ENCODE peak calls at places on chromosomes 2 and 18, in six cellular contexts. T is HepG2, A is H1, L is K562, V is HCT116, F is GM12878. Q is an unnamed sample. For H3K4me1, the result is how much of the 10 kb centered on the place peaks cover.

GRCh38 chr2:161418715-161419337 is 2.7 kb downstream of the TBR1 start:
- DNase-seq in F (no peak), V (no peak), A (no peak), T (no peak), L (peak), Q (no peak)

GRCh38 chr2:189661957-189662321 is 680 bp downstream of the ASNSD1 start:
- DNase-seq in L (peak), F (no peak), A (no peak), T (no peak), V (no peak), Q (no peak)

GRCh38 chr2:161844845-161845244 is 220.6 kb downstream of the SLC4A10 start:
- DNase-seq in V (no peak), A (no peak), F (no peak), T (peak), L (no peak), Q (no peak)

GRCh38 chr2:20654414-20654813 is 3.5 kb upstream of the HS1BP3 start:
- DNase-seq in F (no peak), A (no peak), L (no peak), T (no peak), V (no peak), Q (no peak)

GRCh38 chr18:5625076-5625475 is 81.3 kb upstream of the EPB41L3 start:
- DNase-seq in F (no peak), L (no peak), A (no peak), V (no peak), T (no peak), Q (no peak)

GRCh38 chr2:230268606-230269222 is 43.2 kb downstream of the SP140 start:
- DNase-seq in A (no peak), T (no peak), V (no peak), L (no peak), F (peak), Q (no peak)

GRCh38 chr2:218032336-218033171 is 29.8 kb upstream of the TNS1 start:
- DNase-seq in T (no peak), F (no peak), V (no peak), A (no peak), L (no peak), Q (no peak)

GRCh38 chr2:119011162-119011909 is 69.3 kb downstream of the MARCO start:
- DNase-seq in V (peak), L (peak), A (peak), F (no peak), T (peak), Q (peak)

GRCh38 chr18:46656326-46657114 is 500 bp downstream of the LOXHD1 start:
- DNase-seq in A (no peak), F (no peak), T (no peak), V (no peak), L (no peak), Q (no peak)

GRCh38 chr2:156589381-156590079 is 153.4 kb downstream of the GPD2 start:
- DNase-seq in T (peak), F (no peak), L (peak), A (no peak), V (peak), Q (peak)

GRCh38 chr2:20528713-20529112 is 81.8 kb downstream of the RHOB start:
- DNase-seq in A (no peak), V (no peak), T (no peak), L (no peak), F (no peak), Q (no peak)

GRCh38 chr2:33238111-33238510 is 238.3 kb upstream of the RASGRP3 start:
- DNase-seq in A (no peak), L (no peak), T (no peak), F (no peak), V (no peak), Q (no peak)

GRCh38 chr2:151339168-151339567 is 18.2 kb upstream of the TNFAIP6 start:
- DNase-seq in T (no peak), A (no peak), F (no peak), V (no peak), L (no peak), Q (no peak)

GRCh38 chr2:191150121-191150450 is 708 bp downstream of the STAT4 start:
- DNase-seq in V (no peak), F (no peak), L (no peak), T (no peak), A (no peak), Q (no peak)

GRCh38 chr2:142128105-142128504 is 2.7 kb downstream of the LRP1B start:
- DNase-seq in L (no peak), A (no peak), V (no peak), T (no peak), F (no peak), Q (no peak)

GRCh38 chr2:186946896-186947467 is 98.0 kb upstream of the ZSWIM2 start:
- DNase-seq in A (no peak), F (no peak), L (no peak), V (no peak), T (no peak), Q (no peak)

GRCh38 chr2:144162652-144163051 is 357.3 kb downstream of the ZEB2 start:
- DNase-seq in T (peak), F (peak), L (peak), V (peak), A (no peak), Q (peak)

GRCh38 chr2:17853799-17854198 is 24.7 kb upstream of the KCNS3 start:
- DNase-seq in F (no peak), A (no peak), T (no peak), V (no peak), L (no peak), Q (no peak)

GRCh38 chr18:23494992-23495391 is 8.3 kb upstream of the RMC1 start:
- DNase-seq in T (no peak), L (no peak), F (no peak), V (no peak), A (no peak), Q (no peak)

GRCh38 chr18:25650201-25650941 is 298.4 kb upstream of the ZNF521 start:
- DNase-seq in T (peak), A (no peak), F (no peak), V (no peak), L (no peak), Q (no peak)

GRCh38 chr2:197573608-197574007 is 57.7 kb downstream of the MOB4 start:
- DNase-seq in F (no peak), V (no peak), T (no peak), L (no peak), A (no peak), Q (no peak)

GRCh38 chr2:169961911-169962310 is 134.7 kb downstream of the UBR3 start:
- DNase-seq in V (no peak), F (no peak), T (no peak), L (no peak), A (no peak), Q (no peak)

GRCh38 chr18:44423826-44424225 is 256.9 kb upstream of the SETBP1 start:
- DNase-seq in L (no peak), A (no peak), V (no peak), T (no peak), F (no peak), Q (peak)

GRCh38 chr2:193695367-193695766 is 1500.6 kb upstream of the TMEFF2 start:
- DNase-seq in F (no peak), T (peak), A (no peak), V (peak), L (peak), Q (peak)

GRCh38 chr2:134289225-134289624 is 35.4 kb downstream of the MGAT5 start:
- DNase-seq in F (no peak), L (no peak), T (no peak), A (no peak), V (no peak), Q (no peak)

GRCh38 chr18:6960656-6961055 is 156.9 kb downstream of the LAMA1 start:
- DNase-seq in A (no peak), V (no peak), F (no peak), T (no peak), L (no peak), Q (no peak)

GRCh38 chr2:146661494-146662096 is 1183.2 kb upstream of the ACVR2A start:
- DNase-seq in L (peak), T (peak), V (peak), F (no peak), A (no peak), Q (peak)

GRCh38 chr2:38438133-38438532 is 61.1 kb upstream of the ATL2 start:
- DNase-seq in F (no peak), V (no peak), A (no peak), L (no peak), T (peak), Q (no peak)

GRCh38 chr2:200383380-200384110 is 77.1 kb downstream of the SPATS2L start:
- DNase-seq in V (no peak), L (no peak), T (no peak), F (peak), A (no peak), Q (no peak)

GRCh38 chr18:47969851-47970250 is 39.4 kb upstream of the SMAD2 start:
- DNase-seq in V (no peak), L (peak), A (no peak), T (no peak), F (no peak), Q (no peak)

GRCh38 chr2:190469770-190470169 is 61.6 kb downstream of the MFSD6 start:
- DNase-seq in F (no peak), V (peak), L (peak), A (no peak), T (no peak), Q (no peak)

GRCh38 chr18:2905802-2906521 is 59.2 kb downstream of the EMILIN2 start:
- DNase-seq in T (peak), V (peak), A (no peak), L (no peak), F (no peak), Q (no peak)

GRCh38 chr2:60496976-60497375 is 56.5 kb downstream of the BCL11A start:
- DNase-seq in F (no peak), L (no peak), T (no peak), A (no peak), V (no peak), Q (no peak)

GRCh38 chr2:201971516-201972228 is 62.0 kb upstream of the FZD7 start:
- DNase-seq in F (no peak), L (no peak), A (no peak), V (no peak), T (no peak), Q (no peak)

GRCh38 chr2:174764281-174765063 is at the start of gene CHRNA1:
- DNase-seq in F (no peak), A (no peak), L (no peak), T (no peak), V (no peak), Q (no peak)

GRCh38 chr2:204550738-204551137 is 5.5 kb downstream of the PARD3B start:
- DNase-seq in F (no peak), V (no peak), L (no peak), A (no peak), T (no peak), Q (peak)

DNA sequence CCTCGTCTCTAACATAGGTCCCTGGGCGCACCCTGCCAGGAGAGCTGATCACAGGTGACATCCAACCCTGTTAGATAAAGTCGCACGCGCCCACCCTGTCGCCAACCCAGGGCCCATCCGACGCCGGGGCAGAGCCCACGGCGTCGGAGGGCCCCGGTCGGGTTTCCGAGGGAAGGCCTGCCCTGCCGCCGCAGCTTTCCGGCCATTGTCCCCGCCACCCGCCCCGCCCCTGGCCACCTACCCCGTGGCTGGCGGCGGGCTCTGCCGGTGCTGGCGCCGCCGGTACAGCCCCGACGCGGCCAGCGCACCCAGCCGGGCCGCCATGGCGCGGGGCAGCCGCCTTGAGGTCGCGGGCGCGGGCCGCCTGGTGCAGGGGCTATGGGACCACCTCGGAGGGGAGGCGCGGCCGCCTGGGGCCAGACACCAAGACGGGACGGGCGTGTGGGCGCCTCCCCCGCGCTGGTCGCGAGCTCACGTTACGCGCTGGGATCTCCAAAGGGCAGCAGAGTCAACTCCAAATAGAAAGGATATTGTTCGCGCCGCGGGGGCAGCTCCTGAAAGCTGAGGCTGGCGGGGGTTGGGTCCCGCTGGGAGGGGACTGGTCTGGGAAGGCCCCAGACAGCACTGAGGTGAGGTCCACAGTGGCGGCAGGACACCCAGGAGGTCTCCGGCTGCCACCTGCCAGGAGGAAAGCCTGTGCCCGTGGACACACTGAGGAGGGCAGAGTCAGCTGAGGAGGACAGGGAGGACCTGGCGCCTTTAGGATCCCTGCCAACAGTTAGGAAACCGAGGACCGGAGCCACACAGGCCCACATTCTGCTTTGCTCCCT is 11.1 kb downstream of the LIMS2 start:
- DNase-seq in A (no peak), V (no peak), L (no peak), T (no peak), F (no peak), Q (no peak)
- H3K4me1 ChIP-seq in A (under half), V (under half), L (under half), T (under half), F (under half), Q (under half)

DNA sequence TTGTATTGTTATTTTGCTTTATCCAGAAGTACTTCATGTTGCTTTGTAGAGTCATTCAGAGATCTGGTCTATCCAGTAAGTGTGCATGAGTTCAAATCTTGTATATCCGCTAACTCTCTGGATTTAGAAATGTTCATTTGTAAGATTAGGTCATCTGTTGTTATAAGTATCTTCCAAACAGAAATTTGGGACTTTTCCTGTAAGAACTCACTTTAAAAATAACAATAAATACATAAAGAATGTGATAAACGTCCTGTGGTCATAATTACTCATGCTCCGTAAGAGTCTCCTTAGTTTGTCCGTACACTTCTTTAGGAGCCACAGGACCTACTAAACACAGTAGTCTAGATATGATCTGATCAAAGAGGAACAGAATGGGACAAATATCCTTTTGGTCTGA is 699.9 kb upstream of the SLC8A1 start:
- DNase-seq in L (no peak), A (no peak), F (no peak), V (no peak), T (no peak), Q (no peak)
- TF ChIP-seq ZNF274 in L (no peak), A (no peak), F (no peak), V (no peak), T (no peak), Q (no peak)

GRCh38 chr2:219460424-219460926 is 25.8 kb downstream of the SPEG start:
- DNase-seq in T (no peak), A (no peak), V (no peak), L (peak), F (no peak), Q (peak)

GRCh38 chr2:219461061-219461514 is 26.4 kb downstream of the SPEG start:
- DNase-seq in L (peak), A (no peak), F (no peak), V (no peak), T (no peak), Q (no peak)

GRCh38 chr2:219461669-219462068 is 27.0 kb downstream of the SPEG start:
- DNase-seq in F (no peak), T (no peak), L (no peak), A (no peak), V (no peak), Q (no peak)

GRCh38 chr2:219464286-219465032 is 29.8 kb downstream of the SPEG start:
- DNase-seq in V (no peak), L (no peak), F (no peak), T (no peak), A (no peak), Q (no peak)

GRCh38 chr2:219462349-219462748 is 27.7 kb downstream of the SPEG start:
- DNase-seq in T (no peak), A (no peak), L (no peak), F (no peak), V (no peak), Q (no peak)
- H3K4me1 ChIP-seq in T (under half), A (under half), L (under half), F (under half), V (under half), Q (under half)

DNA sequence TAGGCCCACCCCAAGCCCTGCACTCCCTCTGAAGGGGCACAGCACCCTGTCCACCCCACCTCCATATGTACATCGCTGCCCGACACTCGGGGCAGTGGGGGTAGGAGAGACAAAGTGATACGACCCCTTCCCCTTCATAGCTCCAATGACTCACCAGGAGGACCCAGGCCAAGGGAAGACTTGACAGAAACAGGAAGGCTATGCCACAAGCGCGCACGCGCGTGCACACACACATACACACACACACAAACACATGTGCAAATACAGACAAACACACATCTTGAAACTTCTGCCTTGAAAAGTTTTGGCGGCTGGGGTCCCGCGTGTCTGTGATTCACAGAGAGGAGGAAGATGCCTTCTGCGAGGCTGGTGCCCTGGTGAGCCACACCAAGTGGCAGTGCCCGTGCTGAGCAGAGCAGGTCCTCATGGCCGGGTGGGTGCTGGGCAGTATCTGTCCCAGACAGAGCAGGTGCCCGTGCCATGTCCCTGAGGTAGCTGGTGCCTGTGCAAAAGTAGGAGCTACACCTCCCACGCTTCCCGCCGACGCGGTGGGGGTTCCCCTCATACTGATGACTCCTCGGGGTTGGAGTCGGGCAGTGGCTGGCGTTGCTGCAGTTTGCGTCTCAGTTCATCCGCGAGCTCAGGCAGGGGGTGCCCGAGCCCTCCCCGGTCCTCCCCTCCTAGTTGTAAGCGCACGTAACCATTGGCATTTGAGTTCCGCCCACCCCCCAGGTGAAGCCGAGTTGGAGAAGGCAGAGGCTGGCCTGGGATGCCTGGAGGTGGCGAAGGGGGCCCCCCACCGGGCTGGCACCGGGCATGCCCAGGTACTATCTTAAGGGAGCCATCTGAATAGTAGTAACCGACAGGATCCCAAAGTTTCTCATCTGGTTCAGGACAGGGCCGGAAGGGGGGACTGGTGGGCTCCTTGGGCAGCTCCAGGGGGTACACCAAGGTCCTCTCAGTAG is 2.5 kb upstream of the ANKRD39 start:
- DNase-seq in L (no peak), F (no peak), A (no peak), V (no peak), T (no peak), Q (no peak)
- TF ChIP-seq ZNF274 in L (no peak), F (no peak), A (no peak), V (no peak), T (no peak), Q (no peak)

DNA sequence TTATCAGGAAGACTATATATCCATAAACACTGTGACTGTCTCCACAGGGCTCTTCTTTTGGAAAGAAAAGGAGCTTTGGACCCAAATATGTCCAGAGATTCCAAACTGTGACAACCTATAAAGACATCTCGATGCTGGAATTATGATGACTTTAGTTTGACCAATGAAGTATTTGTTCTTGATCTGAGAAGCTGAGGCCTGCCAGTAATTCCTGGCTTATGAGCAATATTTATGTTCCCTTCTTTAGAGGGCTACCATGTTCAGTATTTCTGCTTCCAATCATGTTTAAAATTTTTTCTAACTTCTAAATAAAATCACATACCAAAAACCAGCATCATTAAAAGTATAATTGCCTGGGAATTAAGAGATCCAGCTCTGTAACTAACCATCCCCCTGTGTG is 41.1 kb downstream of the FEZ2 start:
- DNase-seq in A (no peak), V (no peak), T (no peak), L (no peak), F (no peak), Q (no peak)
- H3K4me1 ChIP-seq in A (under half), V (under half), T (under half), L (under half), F (under half), Q (under half)

GRCh38 chr2:203280428-203281064 is 41.7 kb downstream of the CYP20A1 start:
- DNase-seq in T (no peak), V (peak), L (no peak), A (no peak), F (no peak), Q (no peak)
- TF ChIP-seq ZNF274 in T (no peak), V (no peak), L (no peak), A (no peak), F (no peak), Q (no peak)